ENCODE peak calls at places on chromosomes 16 and 17, in five cellular contexts. I is K562, A is GM12878, O is A549, U is HepG2. R is an unnamed sample. For H3K4me1, the result is how much of the 10 kb centered on the place peaks cover.

GRCh38 chr16:11980167-11980844 is 3.8 kb downstream of the SNX29 start:
- DNase-seq in I (no peak), A (peak), O (no peak), U (no peak), R (no peak)

GRCh38 chr17:40963838-40964237 is 2.9 kb downstream of the KRT39 start:
- DNase-seq in I (peak), A (no peak), O (peak), U (no peak), R (peak)

GRCh38 chr16:71460246-71460645 is 1.8 kb downstream of the ZNF23 start:
- DNase-seq in I (no peak), A (no peak), O (no peak), U (no peak), R (no peak)

GRCh38 chr16:11629071-11630030 is 38.9 kb upstream of the SNN start:
- DNase-seq in I (no peak), A (no peak), O (no peak), U (no peak), R (no peak)

GRCh38 chr16:64977211-64977920 is 144.5 kb downstream of the CDH11 start:
- DNase-seq in I (no peak), A (no peak), O (no peak), U (no peak), R (no peak)

GRCh38 chr17:44308320-44308818 is at the start of gene RUNDC3A:
- DNase-seq in I (peak), A (no peak), O (peak), U (peak), R (peak)

GRCh38 chr17:14296511-14296910 is 4.4 kb upstream of the HS3ST3B1 start:
- DNase-seq in I (no peak), A (no peak), O (no peak), U (no peak), R (peak)

GRCh38 chr17:46009681-46010596 is 10.9 kb downstream of the STH start:
- DNase-seq in I (no peak), A (no peak), O (peak), U (no peak), R (no peak)

GRCh38 chr16:83015871-83016270 is 389.1 kb downstream of the CDH13 start:
- DNase-seq in I (no peak), A (no peak), O (no peak), U (no peak), R (no peak)

GRCh38 chr17:27504188-27504995 is 48.1 kb downstream of the KSR1 start:
- DNase-seq in I (no peak), A (no peak), O (no peak), U (peak), R (no peak)

GRCh38 chr17:79400989-79401703 is 209.7 kb downstream of the RBFOX3 start:
- DNase-seq in I (peak), A (no peak), O (peak), U (peak), R (peak)

GRCh38 chr16:918741-919657 is 51.8 kb downstream of the LMF1 start:
- DNase-seq in I (no peak), A (no peak), O (no peak), U (no peak), R (no peak)

GRCh38 chr16:8644513-8645140 is 23.1 kb downstream of the METTL22 start:
- DNase-seq in I (no peak), A (no peak), O (no peak), U (no peak), R (no peak)

GRCh38 chr17:56966277-56966676 is 5.4 kb upstream of the COIL start:
- DNase-seq in I (no peak), A (no peak), O (no peak), U (no peak), R (no peak)

GRCh38 chr17:44344939-44345496 is at the start of gene GRN:
- DNase-seq in I (peak), A (peak), O (peak), U (peak), R (peak)

DNA sequence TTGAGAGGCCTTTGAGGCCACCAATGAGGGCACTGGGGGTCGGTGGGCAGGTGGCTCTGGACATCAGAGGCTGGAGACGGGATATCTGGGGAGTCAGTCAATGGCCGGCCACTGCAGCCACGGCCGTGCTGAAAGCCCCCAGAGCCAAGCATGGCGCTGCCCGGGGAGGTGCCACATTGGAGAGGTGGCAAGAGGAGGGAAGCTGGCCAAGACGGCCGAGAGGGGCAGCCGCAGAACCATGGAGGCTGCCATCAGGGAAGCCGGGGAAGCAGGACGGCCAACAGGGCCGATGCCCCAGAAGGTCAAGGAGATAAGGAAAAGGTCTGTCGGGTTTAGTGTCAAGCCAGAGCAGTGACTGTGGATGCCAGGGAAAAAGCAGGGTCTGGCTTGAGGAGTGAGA is 9.8 kb downstream of the RTN4RL1 start:
- DNase-seq in I (no peak), A (no peak), O (no peak), U (no peak), R (no peak)
- H3K4me1 ChIP-seq in I (under half), A (under half), O (under half), U (under half), R (under half)

GRCh38 chr16:84177740-84178070 is 9.2 kb downstream of the TAF1C start:
- DNase-seq in I (no peak), A (no peak), O (no peak), U (no peak), R (no peak)
- TF ChIP-seq JUNB in I (no peak), A (no peak), O (no peak), U (no peak), R (no peak)

DNA sequence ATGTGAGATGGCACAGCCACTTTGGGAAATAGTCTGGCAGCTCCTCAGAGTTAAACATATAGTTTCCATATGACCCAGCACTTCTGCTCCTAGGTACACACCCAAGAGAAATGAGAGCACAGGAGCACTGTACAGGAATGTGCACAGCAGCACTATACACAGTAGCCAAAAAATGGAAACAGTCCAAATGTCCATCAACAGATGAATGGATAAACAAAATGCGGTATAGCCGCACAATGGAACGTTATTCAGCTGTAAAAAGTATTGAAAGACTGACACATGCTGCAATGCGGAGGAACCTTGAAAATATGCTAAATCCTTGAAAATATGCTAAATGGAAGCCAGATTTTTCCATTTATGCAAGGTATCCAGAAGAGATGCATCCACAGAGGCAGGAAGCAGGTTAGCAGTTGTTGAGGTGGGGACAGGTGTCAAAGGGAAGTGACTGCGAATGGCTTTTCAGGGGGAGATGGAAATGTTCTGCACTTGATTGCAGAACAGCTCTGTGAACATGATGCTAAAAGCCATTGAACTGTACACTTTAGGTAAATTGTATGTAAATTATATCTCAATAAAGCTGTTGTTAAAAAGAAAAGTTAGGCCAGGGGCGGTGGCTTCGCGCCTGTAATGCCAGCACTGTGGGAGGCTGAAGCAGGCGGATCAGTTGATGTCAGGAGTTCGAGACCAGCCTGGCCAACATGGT is 80.7 kb downstream of the MPRIP start:
- DNase-seq in I (no peak), A (no peak), O (no peak), U (no peak), R (no peak)
- H3K4me1 ChIP-seq in I (under half), A (under half), O (half or more), U (under half), R (under half)

GRCh38 chr16:89994389-89994720 is 24.9 kb downstream of the DBNDD1 start:
- DNase-seq in I (no peak), A (no peak), O (no peak), U (no peak), R (no peak)

GRCh38 chr16:89996178-89996489 is 23.1 kb downstream of the DBNDD1 start:
- DNase-seq in I (no peak), A (no peak), O (no peak), U (no peak), R (no peak)

GRCh38 chr16:89990799-89991198 is 28.5 kb downstream of the DBNDD1 start:
- DNase-seq in I (no peak), A (no peak), O (no peak), U (no peak), R (no peak)

GRCh38 chr16:89993971-89994370 is 25.3 kb downstream of the DBNDD1 start:
- DNase-seq in I (no peak), A (no peak), O (no peak), U (no peak), R (no peak)

DNA sequence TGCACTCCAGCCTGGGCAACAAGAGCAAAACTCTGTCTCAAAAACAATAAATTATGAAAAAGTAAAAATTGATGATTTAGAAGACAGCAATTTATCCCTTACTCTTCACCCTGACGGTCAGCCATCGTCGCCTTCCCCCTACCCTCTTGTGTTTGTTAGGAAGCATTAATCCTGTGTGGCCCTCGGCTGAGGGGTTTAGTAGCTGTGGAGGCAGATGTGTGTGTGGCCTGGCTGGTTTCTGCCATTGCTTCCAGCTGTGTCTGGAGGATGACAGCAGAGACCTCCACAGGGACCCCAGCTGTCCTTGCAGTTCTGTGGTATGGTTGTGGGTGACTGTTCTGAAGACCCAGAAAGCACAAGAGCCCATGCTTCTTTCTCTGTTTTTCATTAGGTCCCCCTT is 25.9 kb downstream of the DBNDD1 start:
- DNase-seq in I (no peak), A (no peak), O (no peak), U (no peak), R (no peak)
- TF ChIP-seq JUNB in I (no peak), A (no peak), O (no peak), U (no peak), R (no peak)

DNA sequence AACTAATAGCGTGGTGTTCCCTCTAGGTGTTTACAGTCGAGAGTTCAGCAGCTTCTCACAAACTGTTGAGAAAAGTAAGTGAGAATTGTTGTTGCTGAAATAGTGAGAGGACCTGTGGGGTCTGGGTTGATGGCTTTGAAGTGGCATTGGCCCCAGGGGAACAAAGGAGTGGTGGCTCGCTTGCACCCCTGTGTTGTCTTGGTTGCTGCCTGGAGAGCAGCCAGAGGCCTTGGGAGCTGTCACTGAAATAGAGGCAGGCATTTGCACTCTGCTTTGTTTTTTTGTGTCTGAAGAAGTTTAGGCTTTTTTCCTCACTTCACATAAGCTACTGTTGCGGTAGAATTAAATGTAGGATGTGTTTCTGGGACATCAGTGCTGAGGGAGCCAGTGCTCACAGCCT is 36.8 kb downstream of the PRMT7 start:
- DNase-seq in I (no peak), A (no peak), O (no peak), U (no peak), R (no peak)
- H3K4me1 ChIP-seq in I (under half), A (under half), O (under half), U (under half), R (under half)

GRCh38 chr17:81635973-81636504 is 873 bp downstream of the NPLOC4 start:
- DNase-seq in I (no peak), A (no peak), O (no peak), U (no peak), R (no peak)
- TF ChIP-seq JUNB in I (no peak), A (no peak), O (no peak), U (no peak), R (no peak)

GRCh38 chr17:50946891-50947843 is 81.0 kb upstream of the TOB1 start:
- DNase-seq in I (peak), A (no peak), O (no peak), U (no peak), R (no peak)
- H3K4me1 ChIP-seq in I (half or more), A (under half), O (half or more), U (half or more), R (under half)